ENCODE peak calls at places on chromosomes 13 and 19, in nine cellular contexts. W, J, L, P, Y, S, A, Q and Z are unnamed samples.

GRCh38 chr13:43284162-43284561 is 260.8 kb downstream of the DNAJC15 start:
- DNase-seq in W (no peak), J (no peak), L (no peak), P (no peak), Y (no peak), S (peak), A (no peak), Q (no peak), Z (no peak)

GRCh38 chr19:3450796-3451411 is 29.4 kb downstream of the SMIM24 start:
- DNase-seq in W (peak), J (peak), L (no peak), P (no peak), Y (peak), S (peak), A (peak), Q (no peak), Z (no peak)

GRCh38 chr13:32840840-32841713 is 175.1 kb upstream of the KL start:
- DNase-seq in W (no peak), J (no peak), L (no peak), P (no peak), Y (no peak), S (no peak), A (no peak), Q (no peak), Z (no peak)

GRCh38 chr13:34867590-34867989 is 74.5 kb upstream of the NBEA start:
- DNase-seq in W (no peak), J (no peak), L (no peak), P (no peak), Y (no peak), S (no peak), A (no peak), Q (no peak), Z (no peak)

GRCh38 chr19:15640294-15640903 is at the start of gene CYP4F3:
- DNase-seq in W (no peak), J (no peak), L (no peak), P (peak), Y (peak), S (peak), A (peak), Q (peak), Z (peak)

GRCh38 chr19:49119411-49120324 is at the start of gene PPFIA3:
- DNase-seq in W (no peak), J (no peak), L (no peak), P (no peak), Y (peak), S (no peak), A (peak), Q (peak), Z (peak)

GRCh38 chr13:49693191-49693733 is 2.0 kb upstream of the EBPL start:
- DNase-seq in W (no peak), J (no peak), L (no peak), P (peak), Y (no peak), S (no peak), A (no peak), Q (no peak), Z (no peak)

GRCh38 chr13:37648604-37649003 is 50.0 kb upstream of the POSTN start:
- DNase-seq in W (no peak), J (no peak), L (no peak), P (no peak), Y (no peak), S (no peak), A (no peak), Q (no peak), Z (no peak)

GRCh38 chr19:42032428-42032827 is 37.6 kb downstream of the GRIK5 start:
- DNase-seq in W (no peak), J (no peak), L (peak), P (no peak), Y (no peak), S (no peak), A (no peak), Q (no peak), Z (no peak)

GRCh38 chr19:30225615-30226463 is 146.3 kb upstream of the ZNF536 start:
- DNase-seq in W (no peak), J (no peak), L (no peak), P (no peak), Y (no peak), S (no peak), A (no peak), Q (no peak), Z (peak)

GRCh38 chr13:74070065-74070464 is 64.1 kb downstream of the KLF12 start:
- DNase-seq in W (no peak), J (no peak), L (no peak), P (no peak), Y (no peak), S (no peak), A (no peak), Q (no peak), Z (no peak)

GRCh38 chr19:43778651-43779050 is 2.1 kb downstream of the KCNN4 start:
- DNase-seq in W (no peak), J (no peak), L (no peak), P (no peak), Y (no peak), S (no peak), A (no peak), Q (no peak), Z (no peak)

GRCh38 chr13:45361596-45362206 is 20.7 kb upstream of the TPT1 start:
- DNase-seq in W (no peak), J (no peak), L (no peak), P (no peak), Y (peak), S (peak), A (no peak), Q (peak), Z (no peak)

GRCh38 chr19:29804493-29804892 is 7.3 kb upstream of the CCNE1 start:
- DNase-seq in W (no peak), J (no peak), L (no peak), P (no peak), Y (no peak), S (no peak), A (no peak), Q (no peak), Z (no peak)

GRCh38 chr19:47507031-47507430 is 7.8 kb downstream of the NAPA start:
- DNase-seq in W (no peak), J (no peak), L (no peak), P (no peak), Y (no peak), S (no peak), A (peak), Q (peak), Z (no peak)

GRCh38 chr13:110250258-110250891 is 56.6 kb downstream of the COL4A1 start:
- DNase-seq in W (no peak), J (no peak), L (no peak), P (no peak), Y (no peak), S (no peak), A (no peak), Q (no peak), Z (no peak)

GRCh38 chr19:30719991-30720329 is 347.8 kb downstream of the ZNF536 start:
- DNase-seq in W (no peak), J (no peak), L (no peak), P (no peak), Y (no peak), S (peak), A (peak), Q (no peak), Z (no peak)

GRCh38 chr13:29369060-29369743 is 226.3 kb downstream of the SLC7A1 start:
- DNase-seq in W (no peak), J (no peak), L (peak), P (peak), Y (peak), S (peak), A (peak), Q (no peak), Z (no peak)

GRCh38 chr19:28289294-28290063 is 923.5 kb downstream of the UQCRFS1 start:
- DNase-seq in W (no peak), J (no peak), L (no peak), P (no peak), Y (no peak), S (no peak), A (peak), Q (no peak), Z (peak)

GRCh38 chr13:34277971-34278370 is 460.0 kb downstream of the RFC3 start:
- DNase-seq in W (no peak), J (no peak), L (no peak), P (no peak), Y (no peak), S (no peak), A (no peak), Q (no peak), Z (no peak)

GRCh38 chr13:40639226-40639681 is 27.2 kb downstream of the FOXO1 start:
- DNase-seq in W (no peak), J (no peak), L (no peak), P (peak), Y (peak), S (no peak), A (no peak), Q (no peak), Z (no peak)

GRCh38 chr19:277581-278165 is 13.5 kb downstream of the PLPP2 start:
- DNase-seq in W (no peak), J (no peak), L (no peak), P (no peak), Y (no peak), S (no peak), A (no peak), Q (no peak), Z (no peak)

GRCh38 chr19:58261600-58261967 is 17.2 kb upstream of the ZNF8 start:
- DNase-seq in W (no peak), J (no peak), L (no peak), P (no peak), Y (no peak), S (no peak), A (no peak), Q (no peak), Z (no peak)

GRCh38 chr13:67772807-67773453 is 542.8 kb upstream of the PCDH9 start:
- DNase-seq in W (no peak), J (no peak), L (no peak), P (no peak), Y (no peak), S (no peak), A (no peak), Q (no peak), Z (no peak)

GRCh38 chr13:107144432-107144831 is 576.5 kb upstream of the ARGLU1 start:
- DNase-seq in W (no peak), J (no peak), L (no peak), P (no peak), Y (no peak), S (no peak), A (no peak), Q (no peak), Z (no peak)

GRCh38 chr13:113976711-113977684 is 3.1 kb upstream of the C13orf46 start:
- DNase-seq in W (peak), J (no peak), L (no peak), P (no peak), Y (peak), S (peak), A (peak), Q (no peak), Z (no peak)

GRCh38 chr19:14580623-14581237 is 2.2 kb upstream of the CLEC17A start:
- DNase-seq in W (no peak), J (no peak), L (no peak), P (no peak), Y (no peak), S (no peak), A (no peak), Q (no peak), Z (no peak)

GRCh38 chr19:2992958-2993357 is 15.6 kb downstream of the TLE6 start:
- DNase-seq in W (no peak), J (no peak), L (no peak), P (no peak), Y (no peak), S (no peak), A (no peak), Q (no peak), Z (no peak)

GRCh38 chr19:18435185-18435841 is 2.6 kb downstream of the ISYNA1 start:
- DNase-seq in W (no peak), J (no peak), L (no peak), P (no peak), Y (no peak), S (no peak), A (no peak), Q (no peak), Z (no peak)